ENCODE peak calls at places on chromosomes 1 and 21, in nine cellular contexts. T is NCI-H1694 treated with DMSO at 0.1 percent for 48 hours, B is C1 segment of cervical spinal cord, O is NCI-H748 treated with DMSO at 0.1 percent for 48 hours, A is sciatic nerve, E is hippocampal formation, D is Caki2, P is Right ventricle myocardium inferior, I is fibroblast of gingiva. G is an unnamed sample.

GRCh38 chr21:44426663-44427191 is 28.6 kb upstream of the LRRC3 start:
- DNase-seq in T (no peak), A (peak), I (no peak), D (no peak), P (peak), B (no peak), O (no peak), E (no peak), G (no peak)

GRCh38 chr1:212256404-212256803 is 28.8 kb upstream of the PPP2R5A start:
- DNase-seq in P (no peak), E (no peak), D (no peak), B (no peak), A (no peak), I (no peak), T (no peak), O (no peak), G (no peak)

GRCh38 chr21:37737996-37738395 is 178.3 kb downstream of the KCNJ6 start:
- DNase-seq in B (no peak), A (no peak), E (no peak), T (no peak), I (no peak), O (no peak), P (no peak), D (no peak), G (no peak)

GRCh38 chr1:59193443-59194093 is 103.3 kb upstream of the FGGY start:
- DNase-seq in E (no peak), B (no peak), O (no peak), T (no peak), I (no peak), D (no peak), P (no peak), A (no peak), G (no peak)

GRCh38 chr1:44632511-44633072 is 41.7 kb downstream of the TMEM53 start:
- DNase-seq in T (peak), O (no peak), D (peak), I (no peak), B (peak), A (no peak), E (no peak), P (no peak), G (no peak)

GRCh38 chr1:64608015-64608650 is 136.7 kb upstream of the RAVER2 start:
- DNase-seq in O (no peak), D (no peak), T (no peak), B (no peak), E (no peak), A (no peak), P (no peak), I (peak), G (no peak)

GRCh38 chr1:205313681-205314308 is 7.8 kb downstream of the NUAK2 start:
- DNase-seq in I (peak), T (no peak), B (peak), A (peak), D (no peak), E (peak), O (no peak), P (peak), G (no peak)

GRCh38 chr1:116254776-116255175 is 118.3 kb upstream of the ATP1A1 start:
- DNase-seq in E (no peak), O (no peak), T (no peak), D (no peak), I (no peak), B (no peak), A (no peak), P (no peak), G (no peak)